ENCODE peak calls at places on chromosomes 7 and 10, in eight cellular contexts. R is PC-3, J is GM23248, V is HCT116, A is GM23338, B is SK-N-SH, E is hepatocyte, P is neural progenitor cell. C is an unnamed sample.

GRCh38 chr10:22137542-22137941 is 80.3 kb downstream of the EBLN1 start:
- DNase-seq in P (no peak), J (no peak), E (no peak), R (no peak), A (no peak), B (no peak), V (no peak), C (no peak)

GRCh38 chr7:131098527-131098926 is 229.1 kb upstream of the MKLN1 start:
- DNase-seq in R (no peak), E (no peak), B (no peak), A (peak), J (no peak), V (no peak), P (no peak), C (no peak)

GRCh38 chr7:44385384-44386138 is 60.2 kb upstream of the CAMK2B start:
- DNase-seq in V (no peak), A (no peak), R (no peak), J (no peak), B (no peak), E (no peak), P (no peak), C (no peak)

GRCh38 chr10:75400163-75400768 is 1.3 kb downstream of the ZNF503 start:
- DNase-seq in A (no peak), R (no peak), E (no peak), V (no peak), P (peak), J (peak), B (peak), C (no peak)

GRCh38 chr7:47375590-47375989 is 206.3 kb downstream of the TNS3 start:
- DNase-seq in J (peak), B (no peak), E (no peak), P (no peak), V (no peak), A (no peak), R (no peak), C (no peak)

GRCh38 chr7:155488483-155489127 is 30.7 kb downstream of the EN2 start:
- DNase-seq in B (no peak), A (no peak), E (no peak), V (no peak), J (no peak), P (no peak), R (no peak), C (no peak)

GRCh38 chr7:105003275-105003674 is 10.7 kb upstream of the KMT2E start:
- DNase-seq in R (peak), A (no peak), B (no peak), V (no peak), E (peak), J (peak), P (no peak), C (no peak)

GRCh38 chr7:23680417-23681405 is 712 bp downstream of the FAM221A start:
- DNase-seq in R (peak), E (peak), J (peak), V (no peak), P (peak), B (peak), A (peak), C (peak)

GRCh38 chr10:84510121-84510520 is 181.7 kb downstream of the CCSER2 start:
- DNase-seq in B (no peak), R (no peak), P (peak), J (peak), A (no peak), E (no peak), V (no peak), C (no peak)

GRCh38 chr7:116421298-116421697 is 78.2 kb upstream of the CAV2 start:
- DNase-seq in V (no peak), P (no peak), J (no peak), A (no peak), R (peak), E (no peak), B (no peak), C (no peak)

GRCh38 chr7:76121044-76121443 is 73.1 kb downstream of the MDH2 start:
- DNase-seq in B (no peak), R (no peak), V (no peak), E (no peak), J (no peak), A (no peak), P (peak), C (no peak)

GRCh38 chr7:111074772-111075152 is 16.2 kb upstream of the LRRN3 start:
- DNase-seq in P (no peak), V (no peak), E (no peak), B (no peak), R (no peak), A (no peak), J (no peak), C (no peak)

GRCh38 chr7:137443616-137444015 is 100.1 kb upstream of the PTN start:
- DNase-seq in V (no peak), P (no peak), A (no peak), E (no peak), B (no peak), R (peak), J (peak), C (no peak)

GRCh38 chr7:117445206-117445605 is 17.9 kb upstream of the ASZ1 start:
- DNase-seq in B (no peak), J (no peak), A (no peak), E (peak), R (no peak), V (no peak), P (no peak), C (no peak)

GRCh38 chr7:2405601-2406345 is 2.4 kb downstream of the CHST12 start:
- DNase-seq in E (no peak), A (no peak), J (no peak), R (no peak), V (no peak), P (no peak), B (no peak), C (peak)

GRCh38 chr10:57507788-57508187 is 759.9 kb downstream of the IPMK start:
- DNase-seq in A (no peak), J (no peak), E (no peak), B (no peak), P (no peak), R (no peak), V (no peak), C (no peak)

GRCh38 chr10:69645751-69646687 is 16.0 kb downstream of the FAM241B start:
- DNase-seq in R (no peak), E (no peak), A (peak), P (peak), B (peak), J (no peak), V (no peak), C (no peak)

GRCh38 chr10:95350212-95350829 is 59.5 kb upstream of the PDLIM1 start:
- DNase-seq in E (no peak), J (peak), B (no peak), P (no peak), V (no peak), R (no peak), A (no peak), C (no peak)

GRCh38 chr7:37977243-37977642 is 56.8 kb downstream of the EPDR1 start:
- DNase-seq in R (peak), E (no peak), J (no peak), A (no peak), B (no peak), P (no peak), V (no peak), C (no peak)

GRCh38 chr10:103660364-103661197 is 167.1 kb downstream of the NEURL1 start:
- DNase-seq in E (no peak), P (no peak), R (no peak), B (no peak), A (no peak), V (no peak), J (peak), C (no peak)

GRCh38 chr10:133294189-133294588 is 14.5 kb downstream of the TUBGCP2 start:
- DNase-seq in V (no peak), J (no peak), A (no peak), P (no peak), B (no peak), R (no peak), E (no peak), C (no peak)

GRCh38 chr10:110137142-110137545 is 70.3 kb upstream of the MXI1 start:
- DNase-seq in V (peak), B (peak), A (peak), P (peak), J (peak), E (peak), R (peak), C (peak)

GRCh38 chr7:16392990-16393523 is 28.3 kb downstream of the CRPPA start:
- DNase-seq in V (no peak), B (no peak), J (no peak), P (no peak), E (no peak), A (no peak), R (no peak), C (no peak)

GRCh38 chr7:134435161-134435920 is 23.6 kb downstream of the AKR1B1 start:
- DNase-seq in R (peak), B (no peak), P (no peak), A (no peak), J (peak), V (no peak), E (no peak), C (no peak)

GRCh38 chr7:668139-668871 is 58.2 kb upstream of the DNAAF5 start:
- DNase-seq in V (no peak), B (no peak), E (peak), J (peak), A (no peak), P (no peak), R (no peak), C (no peak)

GRCh38 chr10:78779339-78779955 is 289.3 kb upstream of the ZMIZ1 start:
- DNase-seq in V (no peak), P (no peak), A (no peak), B (no peak), J (peak), E (no peak), R (peak), C (no peak)

GRCh38 chr7:2689951-2690705 is 2.1 kb downstream of the AMZ1 start:
- DNase-seq in P (no peak), A (no peak), B (no peak), J (peak), R (no peak), V (no peak), E (no peak), C (no peak)

GRCh38 chr7:270351-270983 is 19.5 kb upstream of the FOXL3 start:
- DNase-seq in R (no peak), V (no peak), A (no peak), E (no peak), P (no peak), B (no peak), J (no peak), C (no peak)

GRCh38 chr7:22329816-22330524 is 27.0 kb downstream of the RAPGEF5 start:
- DNase-seq in J (no peak), B (no peak), E (peak), V (no peak), P (no peak), A (no peak), R (peak), C (no peak)

GRCh38 chr10:35369049-35369760 is 32.9 kb downstream of the CCNY start:
- DNase-seq in A (no peak), P (no peak), B (no peak), E (no peak), J (peak), V (no peak), R (no peak), C (no peak)

DNA sequence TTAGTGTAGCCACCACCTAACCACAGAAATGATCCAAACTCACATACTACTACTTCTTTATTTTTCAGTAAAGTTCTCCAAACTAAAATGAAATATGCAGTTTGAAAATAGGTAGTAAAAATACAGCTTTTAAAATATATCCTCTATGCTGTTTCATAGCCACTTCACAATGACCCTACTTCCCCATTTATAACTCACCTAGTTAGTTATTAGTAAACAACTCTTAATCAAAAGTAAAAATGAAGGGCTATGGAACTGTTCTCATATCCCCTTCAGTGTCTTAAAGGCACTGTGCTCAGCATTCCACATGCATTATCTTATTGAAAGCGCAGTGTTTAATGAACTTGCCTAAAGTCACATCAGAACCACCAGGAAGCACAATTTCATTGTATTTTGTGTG is 43.5 kb downstream of the KMT2C start:
- DNase-seq in B (no peak), R (no peak), E (no peak), A (no peak), V (no peak), J (no peak), P (no peak), C (no peak)
- H3K27ac ChIP-seq in B (no peak), R (no peak), E (no peak), A (no peak), V (no peak), J (no peak), P (no peak), C (no peak)

DNA sequence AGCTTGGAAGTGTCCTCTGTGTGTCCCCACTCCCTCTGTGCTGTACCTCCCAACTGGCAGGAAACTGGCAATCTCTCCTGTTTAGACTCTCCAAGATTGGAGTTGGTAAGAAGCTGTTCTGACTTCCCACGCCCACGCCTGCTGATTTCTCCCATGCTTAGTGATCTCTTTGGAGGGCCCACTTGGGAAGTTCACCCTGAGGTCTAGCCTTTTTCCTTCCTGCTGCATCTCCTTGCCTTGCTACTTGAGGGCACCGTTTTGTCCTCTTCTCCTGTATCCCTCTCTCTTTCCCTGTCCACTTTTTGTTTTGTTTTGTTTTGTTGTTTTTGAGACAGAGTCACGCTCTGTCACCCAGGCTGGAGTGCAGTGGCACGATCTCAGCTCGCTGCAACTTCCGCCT is 35.4 kb downstream of the ZAN start:
- DNase-seq in A (no peak), P (no peak), V (no peak), B (no peak), J (peak), R (no peak), E (no peak), C (no peak)
- H2AFZ ChIP-seq in A (no peak), P (no peak), V (no peak), B (no peak), J (no peak), R (no peak), E (no peak), C (no peak)

DNA sequence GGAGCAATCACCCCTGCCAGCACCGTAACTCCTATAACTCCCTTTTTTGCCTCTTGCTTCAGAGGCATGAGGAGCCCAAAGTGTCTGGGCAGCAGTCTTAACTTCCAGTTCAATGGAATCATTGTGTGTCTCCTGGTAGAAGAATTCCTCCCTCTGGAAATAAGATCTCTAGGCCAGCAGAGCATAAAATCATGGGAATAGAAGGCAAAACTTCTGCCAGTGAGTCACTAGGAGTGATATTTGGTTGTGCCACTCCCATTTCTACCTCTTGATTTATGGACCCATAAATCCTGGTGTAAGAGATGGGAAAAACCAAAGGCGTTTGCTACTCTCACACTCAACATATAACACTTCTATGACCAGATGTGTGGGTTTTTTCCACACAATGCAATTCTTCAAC is 104.9 kb upstream of the FAM180A start:
- DNase-seq in V (no peak), A (no peak), R (peak), J (peak), E (peak), B (no peak), P (no peak), C (no peak)
- TF ChIP-seq EZH2phosphoT487 in V (no peak), A (no peak), R (no peak), J (no peak), E (no peak), B (no peak), P (no peak), C (no peak)

GRCh38 chr10:113708640-113709039 is 28.9 kb downstream of the CASP7 start:
- DNase-seq in E (no peak), R (no peak), V (no peak), A (no peak), P (no peak), B (no peak), J (no peak), C (no peak)

GRCh38 chr10:113704637-113705343 is 25.1 kb downstream of the CASP7 start:
- DNase-seq in J (peak), A (peak), V (peak), P (peak), E (peak), R (peak), B (peak), C (peak)

GRCh38 chr10:113709221-113709838 is 29.6 kb downstream of the CASP7 start:
- DNase-seq in A (no peak), E (peak), B (no peak), R (peak), P (no peak), J (peak), V (no peak), C (no peak)

GRCh38 chr10:113705344-113705878 is 25.7 kb downstream of the CASP7 start:
- DNase-seq in E (no peak), B (no peak), R (no peak), J (no peak), V (no peak), P (no peak), A (no peak), C (no peak)

GRCh38 chr10:113706623-113707022 is 26.9 kb downstream of the CASP7 start:
- DNase-seq in B (no peak), V (no peak), R (no peak), J (no peak), E (no peak), P (no peak), A (no peak), C (no peak)
- H3K27ac ChIP-seq in B (no peak), V (no peak), R (no peak), J (no peak), E (no peak), P (no peak), A (no peak), C (no peak)

GRCh38 chr10:85548038-85548437 is 818.6 kb downstream of the GRID1 start:
- DNase-seq in R (peak), B (peak), E (peak), A (peak), J (peak), V (peak), P (peak), C (peak)
- H2AFZ ChIP-seq in R (no peak), B (no peak), E (no peak), A (no peak), J (no peak), V (peak), P (peak), C (no peak)

GRCh38 chr10:77710759-77711682 is 73.4 kb upstream of the KCNMA1 start:
- DNase-seq in J (peak), B (peak), A (peak), V (peak), P (peak), R (peak), E (peak), C (peak)
- TF ChIP-seq EZH2phosphoT487 in J (no peak), B (no peak), A (no peak), V (no peak), P (no peak), R (no peak), E (no peak), C (no peak)

GRCh38 chr7:132250480-132251326 is 325.6 kb downstream of the PLXNA4 start:
- DNase-seq in B (no peak), P (peak), R (no peak), V (no peak), A (peak), J (no peak), E (no peak), C (no peak)

GRCh38 chr7:132247995-132248618 is 328.2 kb downstream of the PLXNA4 start:
- DNase-seq in P (no peak), E (no peak), R (no peak), A (no peak), V (no peak), B (no peak), J (no peak), C (no peak)

GRCh38 chr7:132248841-132249590 is 327.3 kb downstream of the PLXNA4 start:
- DNase-seq in P (no peak), E (no peak), V (no peak), A (peak), B (no peak), R (no peak), J (no peak), C (no peak)

GRCh38 chr7:132251327-132251659 is 325.0 kb downstream of the PLXNA4 start:
- DNase-seq in P (peak), R (peak), B (no peak), J (no peak), V (no peak), A (peak), E (peak), C (no peak)

GRCh38 chr7:132249591-132249971 is 326.7 kb downstream of the PLXNA4 start:
- DNase-seq in A (peak), E (peak), P (peak), V (no peak), J (peak), R (peak), B (peak), C (no peak)
- H3K27ac ChIP-seq in A (no peak), E (no peak), P (no peak), V (no peak), J (no peak), R (no peak), B (no peak), C (no peak)

GRCh38 chr10:92688927-92689662 is 660 bp upstream of the HHEX start:
- DNase-seq in V (no peak), R (peak), P (peak), J (peak), E (peak), A (peak), B (peak), C (peak)
- H2AFZ ChIP-seq in V (no peak), R (peak), P (peak), J (peak), E (peak), A (peak), B (peak), C (peak)

C was measured in OCI-LY7.